ENCODE peak calls at places on chromosome 22, in eight cellular contexts. A is activated CD4-positive, alpha-beta memory T cell treated with anti-CD3 and anti-CD28 coated beads, Interleukin-2, amount 10 ng/mL, durations not matched to agents 7 days and 5 days; D is fibroblast of the conjunctiva; K is kidney glomerular epithelial cell; T is LoVo; U is lung microvascular endothelial cell; O is hypothalamus; Q is NCI-H1436. L is an unnamed sample.

GRCh38 chr22:37266581-37267127 is 15.7 kb upstream of the CYTH4 start:
- DNase-seq in D (no peak), K (no peak), U (no peak), A (no peak), Q (no peak), T (no peak), O (no peak), L (no peak)

GRCh38 chr22:49789289-49790141 is 38.2 kb downstream of the BRD1 start:
- DNase-seq in T (no peak), U (peak), O (no peak), A (peak), D (no peak), K (no peak), Q (no peak), L (peak)

GRCh38 chr22:26023104-26023775 is 146.0 kb upstream of the SEZ6L start:
- DNase-seq in A (no peak), T (no peak), O (no peak), Q (no peak), U (no peak), K (no peak), D (no peak), L (no peak)

GRCh38 chr22:50009251-50009650 is 3.3 kb downstream of the IL17REL start:
- DNase-seq in O (no peak), A (no peak), D (no peak), U (no peak), K (no peak), T (no peak), Q (no peak), L (no peak)

GRCh38 chr22:27785818-27786217 is 15.7 kb downstream of the MN1 start:
- DNase-seq in D (no peak), A (no peak), T (no peak), K (no peak), U (no peak), Q (no peak), O (no peak), L (no peak)

GRCh38 chr22:10778296-10778814 is 4749.6 kb upstream of the OR11H1 start:
- DNase-seq in U (no peak), A (no peak), D (no peak), T (no peak), Q (no peak), O (no peak), K (no peak), L (no peak)

GRCh38 chr22:46147471-46148267 is 2.7 kb upstream of the PPARA start:
- DNase-seq in D (no peak), A (no peak), Q (no peak), T (no peak), O (no peak), U (no peak), K (no peak), L (no peak)

GRCh38 chr22:35914665-35915476 is 113.8 kb downstream of the RBFOX2 start:
- DNase-seq in K (peak), Q (peak), O (no peak), A (no peak), D (peak), T (peak), U (peak), L (no peak)

GRCh38 chr22:35480627-35481565 is 59.7 kb upstream of the RASD2 start:
- DNase-seq in Q (no peak), A (no peak), K (no peak), D (no peak), O (no peak), T (peak), U (peak), L (no peak)

GRCh38 chr22:37804502-37804885 is 3.2 kb upstream of the GCAT start:
- DNase-seq in Q (no peak), U (no peak), K (no peak), O (no peak), T (no peak), A (no peak), D (no peak), L (no peak)

GRCh38 chr22:29715240-29715639 is 4.6 kb upstream of the CABP7 start:
- DNase-seq in T (no peak), D (no peak), U (no peak), K (no peak), O (no peak), Q (no peak), A (no peak), L (no peak)

GRCh38 chr22:46758867-46759290 is 3.6 kb upstream of the TBC1D22A start:
- DNase-seq in Q (no peak), D (peak), O (no peak), K (peak), T (peak), U (peak), A (peak), L (no peak)

GRCh38 chr22:21680830-21681565 is 15.2 kb downstream of the PPIL2 start:
- DNase-seq in D (no peak), T (no peak), K (no peak), A (no peak), U (no peak), Q (no peak), O (no peak), L (no peak)

GRCh38 chr22:49991907-49992533 is 20.5 kb downstream of the IL17REL start:
- DNase-seq in A (no peak), K (no peak), D (no peak), T (no peak), Q (no peak), O (no peak), U (no peak), L (no peak)

GRCh38 chr22:45709866-45710265 is 38.2 kb downstream of the ATXN10 start:
- DNase-seq in K (peak), Q (no peak), D (no peak), U (peak), O (no peak), T (no peak), A (no peak), L (no peak)

GRCh38 chr22:39110631-39111561 is 13.9 kb downstream of the APOBEC3H start:
- DNase-seq in A (no peak), T (no peak), O (no peak), U (no peak), D (no peak), Q (no peak), K (no peak), L (no peak)

GRCh38 chr22:24964441-24964840 is 11.9 kb downstream of the KIAA1671 start:
- DNase-seq in T (no peak), O (no peak), A (no peak), U (no peak), K (no peak), Q (no peak), D (no peak), L (no peak)

GRCh38 chr22:42688241-42688913 is 32.3 kb downstream of the A4GALT start:
- DNase-seq in Q (peak), D (peak), O (no peak), T (no peak), A (no peak), K (peak), U (peak), L (no peak)

GRCh38 chr22:22070371-22070824 is 87.8 kb upstream of the TOP3B start:
- DNase-seq in K (no peak), A (no peak), U (no peak), D (no peak), Q (no peak), O (no peak), T (no peak), L (no peak)

GRCh38 chr22:19175602-19176174 is 2.8 kb downstream of the SLC25A1 start:
- DNase-seq in K (no peak), U (no peak), O (no peak), D (no peak), T (no peak), Q (no peak), A (no peak), L (no peak)

GRCh38 chr22:47123827-47124442 is 361.5 kb downstream of the TBC1D22A start:
- DNase-seq in O (no peak), A (no peak), U (no peak), K (no peak), Q (no peak), T (no peak), D (no peak), L (no peak)

GRCh38 chr22:38213319-38214247 is 11.8 kb downstream of the MAFF start:
- DNase-seq in T (no peak), K (no peak), D (no peak), A (no peak), Q (no peak), U (no peak), O (no peak), L (no peak)

GRCh38 chr22:20574920-20575353 is 67.5 kb downstream of the MED15 start:
- DNase-seq in T (no peak), A (no peak), K (no peak), U (no peak), Q (no peak), D (no peak), O (no peak), L (no peak)

GRCh38 chr22:49853981-49854791 is 542 bp downstream of the ZBED4 start:
- DNase-seq in Q (no peak), T (peak), D (no peak), A (peak), O (no peak), K (no peak), U (peak), L (no peak)

GRCh38 chr22:28116261-28116673 is 197.2 kb upstream of the PITPNB start:
- DNase-seq in U (peak), T (peak), O (no peak), A (no peak), D (peak), K (peak), Q (no peak), L (no peak)

GRCh38 chr22:45302047-45302446 is 7.7 kb upstream of the FAM118A start:
- DNase-seq in Q (no peak), A (no peak), T (peak), D (peak), K (no peak), O (no peak), U (peak), L (no peak)

GRCh38 chr22:36397081-36397766 is 9.5 kb upstream of the MYH9 start:
- DNase-seq in A (no peak), D (no peak), U (peak), Q (no peak), O (no peak), K (peak), T (no peak), L (no peak)

GRCh38 chr22:46079861-46080821 is 70.2 kb upstream of the PPARA start:
- DNase-seq in U (peak), A (no peak), Q (peak), O (peak), D (no peak), T (peak), K (peak), L (no peak)

GRCh38 chr22:36239150-36239400 is 252 bp downstream of the APOL2 start:
- DNase-seq in Q (no peak), D (no peak), O (no peak), T (no peak), U (no peak), A (no peak), K (no peak), L (no peak)